ENCODE peak calls at places on chromosomes 13 and 19, in nine cellular contexts. V, N, Y, Q, K, M, J, F and P are unnamed samples.
A peak's percentile ranks its signal among the peaks of the same experiment; 100 is the strongest.

GRCh38 chr13:36533806-36534205 is 101.5 kb downstream of the CCNA1 start:
- DNase-seq in V (no peak), N (no peak), Y (no peak), Q (no peak), K (no peak), M (no peak), J (no peak), F (peak; percentile 20), P (no peak)

GRCh38 chr13:44309771-44310767 is 63.6 kb upstream of the SERP2 start:
- DNase-seq in V (no peak), N (peak; percentile 53), Y (no peak), Q (no peak), K (no peak), M (peak; percentile 29), J (peak; percentile 84), F (no peak), P (peak; percentile 14)

GRCh38 chr19:51370230-51370629 is 1.4 kb upstream of the CLDND2 start:
- DNase-seq in V (no peak), N (no peak), Y (no peak), Q (no peak), K (no peak), M (no peak), J (no peak), F (no peak), P (no peak)

GRCh38 chr19:40740747-40741146 is 9.5 kb downstream of the ACTMAP start:
- DNase-seq in V (peak; percentile 61), N (peak; percentile 52), Y (no peak), Q (no peak), K (no peak), M (no peak), J (no peak), F (no peak), P (no peak)

GRCh38 chr13:36872621-36873020 is 47.4 kb downstream of the SMAD9 start:
- DNase-seq in V (no peak), N (no peak), Y (peak; percentile 59), Q (no peak), K (no peak), M (peak; percentile 19), J (peak; percentile 26), F (no peak), P (peak; percentile 64)

GRCh38 chr19:16419671-16420394 is 51.9 kb downstream of the EPS15L1 start:
- DNase-seq in V (no peak), N (no peak), Y (no peak), Q (no peak), K (no peak), M (no peak), J (no peak), F (no peak), P (no peak)

GRCh38 chr13:108178105-108178504 is 37.2 kb downstream of the LIG4 start:
- DNase-seq in V (no peak), N (no peak), Y (no peak), Q (no peak), K (no peak), M (no peak), J (no peak), F (no peak), P (no peak)

GRCh38 chr13:51364404-51365008 is 25.0 kb downstream of the SERPINE3 start:
- DNase-seq in V (no peak), N (no peak), Y (no peak), Q (no peak), K (no peak), M (no peak), J (no peak), F (peak; percentile 45), P (no peak)

GRCh38 chr13:112350300-112350699 is 25.9 kb upstream of the SPACA7 start:
- DNase-seq in V (peak; percentile 63), N (no peak), Y (peak; percentile 94), Q (no peak), K (no peak), M (no peak), J (no peak), F (no peak), P (no peak)

GRCh38 chr13:59340151-59340550 is 823.6 kb downstream of the DIAPH3 start:
- DNase-seq in V (no peak), N (no peak), Y (no peak), Q (no peak), K (no peak), M (no peak), J (no peak), F (no peak), P (no peak)

GRCh38 chr19:46413262-46414031 is at the start of gene CCDC8:
- DNase-seq in V (peak; percentile 88), N (peak; percentile 89), Y (peak; percentile 96), Q (peak; percentile 96), K (peak; percentile 97), M (peak; percentile 86), J (peak; percentile 57), F (peak; percentile 99), P (no peak)

GRCh38 chr19:51375504-51376221 is 3.2 kb upstream of the NKG7 start:
- DNase-seq in V (no peak), N (no peak), Y (no peak), Q (no peak), K (no peak), M (no peak), J (no peak), F (no peak), P (no peak)

GRCh38 chr13:38950987-38951386 is 39.6 kb downstream of the STOML3 start:
- DNase-seq in V (no peak), N (no peak), Y (no peak), Q (no peak), K (no peak), M (no peak), J (no peak), F (no peak), P (no peak)

DNA sequence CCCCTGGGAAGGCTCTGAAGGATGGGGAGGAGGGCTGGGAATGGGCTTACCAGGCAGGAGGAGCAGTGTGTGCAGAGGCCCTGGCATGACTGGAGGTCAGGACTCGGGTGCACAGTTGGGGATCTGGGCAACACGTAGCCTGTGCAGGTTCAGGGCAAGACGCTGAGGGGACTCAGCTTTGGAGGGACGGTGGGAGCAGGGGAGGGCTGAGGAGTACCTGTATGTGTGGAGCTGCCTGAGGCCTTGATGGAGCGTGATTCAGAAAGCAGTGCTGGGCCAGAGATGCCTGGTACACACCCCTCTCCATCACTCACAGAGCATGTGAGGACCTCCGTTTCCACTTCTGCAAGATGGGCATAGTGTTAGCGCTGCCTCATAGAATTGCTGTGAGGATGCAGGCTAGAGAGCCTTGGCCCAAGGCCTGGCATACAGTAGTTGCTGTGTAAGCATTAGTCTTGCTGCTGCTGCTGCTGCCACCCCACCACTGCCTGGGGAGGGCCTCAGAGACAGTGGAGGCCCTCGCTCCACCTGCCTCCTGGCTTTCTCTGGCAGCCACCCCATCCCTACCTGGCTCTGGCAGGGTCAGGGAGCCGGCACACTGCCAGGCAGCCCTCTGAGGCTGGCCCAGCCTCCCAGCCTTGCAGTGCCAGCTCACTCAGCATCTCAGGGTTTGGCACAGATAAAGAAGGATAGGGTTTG is 2.4 kb downstream of the PAK4 start:
- DNase-seq in V (no peak), N (no peak), Y (peak; percentile 93), Q (no peak), K (no peak), M (no peak), J (peak; percentile 33), F (no peak), P (no peak)
- H3K4me1 ChIP-seq in V (peaks cover 45% of the 10 kb centered on the region), N (peaks cover 80% of the 10 kb centered on the region), Y (peaks cover 52% of the 10 kb centered on the region), Q (peaks cover 24% of the 10 kb centered on the region), K (peaks cover 48% of the 10 kb centered on the region), M (peaks cover 48% of the 10 kb centered on the region), J (peaks cover 78% of the 10 kb centered on the region), F (peaks cover 11% of the 10 kb centered on the region), P (peaks cover 10% of the 10 kb centered on the region)

DNA sequence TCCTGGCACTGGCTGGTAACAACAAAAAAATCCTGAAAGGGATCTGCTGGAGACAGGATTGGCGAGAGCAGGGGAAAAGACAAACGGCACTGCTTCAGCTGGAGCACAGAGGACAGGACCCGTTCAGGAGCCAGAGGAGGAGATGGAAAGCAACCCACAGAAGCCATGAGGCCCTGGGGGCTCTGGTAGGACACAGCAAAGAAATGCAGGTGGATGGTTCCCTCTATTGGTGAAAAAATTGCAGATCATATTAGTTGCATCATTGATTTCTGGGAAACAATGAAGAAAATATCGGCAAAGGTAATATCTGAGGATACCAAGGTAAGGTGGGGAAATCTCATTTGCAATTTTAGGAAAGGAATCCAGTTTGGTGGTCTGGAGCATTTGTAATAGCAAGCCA is 25.7 kb upstream of the TPP2 start:
- DNase-seq in V (no peak), N (no peak), Y (no peak), Q (no peak), K (no peak), M (no peak), J (no peak), F (no peak), P (peak; percentile 58)
- TF ChIP-seq CTCF in V (no peak), N (no peak), Y (no peak), Q (no peak), K (peak; percentile 7), M (no peak), J (no peak), F (no peak), P (peak; percentile 61)

GRCh38 chr13:46668302-46668720 is 115.3 kb downstream of the LRCH1 start:
- DNase-seq in V (no peak), N (peak; percentile 35), Y (peak; percentile 17), Q (no peak), K (no peak), M (peak; percentile 36), J (no peak), F (peak; percentile 95), P (no peak)
- H3K4me3 ChIP-seq in V (peak overlapping the region; percentile 4), N (peak overlapping the region; percentile 25), Y (no peak overlapping the region), Q (peak overlapping the region; percentile 8), K (no peak overlapping the region), M (peak overlapping the region; percentile 16), J (no peak overlapping the region), F (no peak overlapping the region), P (no peak overlapping the region)

DNA sequence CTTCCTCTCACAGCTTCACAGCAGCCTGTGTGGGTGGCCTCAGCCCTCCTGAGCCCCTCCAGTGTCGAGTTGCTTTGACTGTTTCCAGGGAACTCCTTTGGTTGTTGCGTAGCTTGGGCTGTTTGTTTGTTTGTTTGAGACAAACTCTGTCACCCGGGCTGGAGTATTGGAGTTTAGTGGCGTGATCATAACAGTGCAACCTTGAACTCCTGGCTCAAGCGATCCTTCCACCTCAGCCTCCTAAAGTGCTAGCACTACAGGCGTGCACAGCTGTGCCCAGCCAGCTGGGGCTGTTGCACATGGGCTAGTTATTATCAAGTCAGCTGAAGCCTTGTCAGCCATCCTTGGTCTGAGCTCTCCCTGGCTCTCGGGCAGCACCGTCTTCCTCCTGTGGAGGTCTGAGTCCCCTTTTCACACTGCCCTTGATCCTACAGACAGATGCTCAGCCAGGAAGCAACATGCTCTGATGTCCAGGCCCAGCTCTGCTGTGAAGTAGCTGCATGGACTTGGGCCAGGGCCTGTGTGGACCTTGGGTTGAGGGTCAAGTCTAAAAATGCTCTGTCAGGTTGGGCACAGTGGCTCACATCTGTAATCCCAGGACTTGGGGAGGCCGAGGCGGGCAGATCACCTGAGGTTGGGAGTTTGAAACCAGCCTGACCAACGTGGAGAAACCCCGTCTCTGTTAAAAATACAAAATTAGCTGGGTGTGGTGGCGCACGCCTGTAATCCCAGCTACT is 10.3 kb downstream of the DOT1L start:
- DNase-seq in V (no peak), N (no peak), Y (no peak), Q (no peak), K (no peak), M (no peak), J (no peak), F (no peak), P (no peak)
- H3K4me1 ChIP-seq in V (peaks cover 37% of the 10 kb centered on the region), N (peaks cover 71% of the 10 kb centered on the region), Y (peaks cover 34% of the 10 kb centered on the region), Q (peaks cover 24% of the 10 kb centered on the region), K (peaks cover 46% of the 10 kb centered on the region), M (peaks cover 56% of the 10 kb centered on the region), J (peaks cover 51% of the 10 kb centered on the region), F (peaks cover 56% of the 10 kb centered on the region), P (peaks cover 28% of the 10 kb centered on the region)

GRCh38 chr19:17447704-17448189 is 721 bp downstream of the TMEM221 start:
- DNase-seq in V (no peak), N (no peak), Y (no peak), Q (no peak), K (no peak), M (no peak), J (no peak), F (no peak), P (no peak)
- TF ChIP-seq CTCF in V (no peak), N (no peak), Y (no peak), Q (no peak), K (no peak), M (no peak), J (no peak), F (no peak), P (no peak)